ENCODE peak calls at places on chromosomes 16 and 17, in four cellular contexts. X is DMS153, H is NCI-H1436, Y is nephron progenitor cell. N is an unnamed sample.
A peak's percentile ranks its signal among the peaks of the same experiment; 100 is the strongest.

GRCh38 chr16:89918453-89919347 is at the start of gene MC1R:
- DNase-seq in X (no peak), H (peak; percentile 75), Y (peak; percentile 58), N (peak; percentile 54)

GRCh38 chr16:74862743-74863244 is 88.2 kb upstream of the FA2H start:
- DNase-seq in H (peak; percentile 41), Y (peak; percentile 42), X (peak; percentile 13), N (peak; percentile 59)

GRCh38 chr17:10119203-10120112 is 78.9 kb downstream of the GAS7 start:
- DNase-seq in H (no peak), Y (no peak), X (peak; percentile 4), N (no peak)

GRCh38 chr17:50944054-50944901 is 78.1 kb upstream of the TOB1 start:
- DNase-seq in X (peak; percentile 86), H (peak; percentile 65), Y (peak; percentile 93), N (peak; percentile 65)

GRCh38 chr17:42881768-42882565 is 18.6 kb upstream of the G6PC1 start:
- DNase-seq in X (no peak), Y (no peak), H (no peak), N (no peak)

GRCh38 chr17:49235896-49236295 is 5.3 kb upstream of the PHOSPHO1 start:
- DNase-seq in X (no peak), Y (no peak), H (no peak), N (no peak)

GRCh38 chr16:72877374-72878028 is 170.4 kb downstream of the ZFHX3 start:
- DNase-seq in X (no peak), Y (no peak), H (no peak), N (peak; percentile 86)

GRCh38 chr17:30117548-30118155 is 1.0 kb downstream of the NSRP1 start:
- DNase-seq in H (no peak), Y (no peak), X (no peak), N (peak; percentile 11)

GRCh38 chr16:12453832-12454231 is 349.9 kb downstream of the CPPED1 start:
- DNase-seq in Y (no peak), X (no peak), H (no peak), N (no peak)

GRCh38 chr17:62761884-62762283 is 46.2 kb downstream of the MARCHF10 start:
- DNase-seq in Y (no peak), H (no peak), X (no peak), N (no peak)

GRCh38 chr17:49739662-49740271 is 24.2 kb downstream of the FAM117A start:
- DNase-seq in X (peak; percentile 91), Y (no peak), H (peak; percentile 92), N (peak; percentile 92)

GRCh38 chr16:4059969-4060368 is 56.3 kb downstream of the ADCY9 start:
- DNase-seq in H (no peak), X (no peak), Y (no peak), N (peak; percentile 39)

GRCh38 chr17:73791121-73791520 is 146.9 kb upstream of the SDK2 start:
- DNase-seq in Y (no peak), H (no peak), X (no peak), N (no peak)

GRCh38 chr16:85136213-85136704 is 24.0 kb upstream of the CIBAR2 start:
- DNase-seq in H (no peak), Y (peak; percentile 49), X (no peak), N (peak; percentile 81)

GRCh38 chr16:1078579-1079021 is 6.1 kb downstream of the SSTR5 start:
- DNase-seq in H (no peak), Y (no peak), X (peak; percentile 92), N (peak; percentile 30)

GRCh38 chr17:57751971-57752905 is 7.1 kb upstream of the CCDC182 start:
- DNase-seq in X (no peak), H (no peak), Y (no peak), N (no peak)

GRCh38 chr17:40070895-40071719 is 8.3 kb downstream of the THRA start:
- DNase-seq in X (peak; percentile 54), H (no peak), Y (no peak), N (no peak)

GRCh38 chr17:61253293-61253801 is 146.3 kb upstream of the TBX2 start:
- DNase-seq in Y (no peak), X (no peak), H (no peak), N (peak; percentile 75)

GRCh38 chr17:82729479-82730260 is 5.7 kb upstream of the FN3K start:
- DNase-seq in Y (no peak), H (no peak), X (no peak), N (no peak)

GRCh38 chr16:30961384-30961783 is 3.8 kb downstream of the SETD1A start:
- DNase-seq in X (no peak), Y (no peak), H (no peak), N (no peak)

GRCh38 chr17:1733759-1734158 is 8.9 kb upstream of the SERPINF2 start:
- DNase-seq in X (no peak), Y (no peak), H (no peak), N (no peak)

GRCh38 chr17:63433746-63434591 is 12.1 kb downstream of the CYB561 start:
- DNase-seq in Y (no peak), X (no peak), H (no peak), N (peak; percentile 93)

GRCh38 chr17:68480885-68481284 is 23.6 kb upstream of the WIPI1 start:
- DNase-seq in H (no peak), Y (no peak), X (no peak), N (no peak)

GRCh38 chr17:6523330-6523729 is 33.0 kb downstream of the PITPNM3 start:
- DNase-seq in H (no peak), X (no peak), Y (no peak), N (no peak)

N was measured in fibroblast of villous mesenchyme.